ENCODE peak calls at places on chromosome 6, in five cellular contexts. X, O, T, R and D are unnamed samples. For H3K4me1, the result is how much of the 10 kb centered on the place peaks cover.

GRCh38 chr6:125262026-125263013 is 39.4 kb downstream of the HDDC2 start:
- DNase-seq in X (no peak), O (no peak), T (no peak), R (no peak), D (no peak)

GRCh38 chr6:106477790-106478189 is 117.3 kb downstream of the CRYBG1 start:
- DNase-seq in X (peak), O (no peak), T (no peak), R (no peak), D (no peak)

GRCh38 chr6:31826793-31827285 is 699 bp upstream of the HSPA1B start:
- DNase-seq in X (peak), O (peak), T (peak), R (peak), D (peak)

GRCh38 chr6:52362443-52363221 is 681 bp downstream of the PAQR8 start:
- DNase-seq in X (peak), O (peak), T (no peak), R (peak), D (peak)

GRCh38 chr6:149138093-149138492 is 179.4 kb upstream of the TAB2 start:
- DNase-seq in X (no peak), O (no peak), T (no peak), R (no peak), D (no peak)

GRCh38 chr6:4371207-4371921 is 236.0 kb upstream of the ECI2 start:
- DNase-seq in X (no peak), O (no peak), T (no peak), R (no peak), D (no peak)

GRCh38 chr6:116370328-116370716 is 425 bp upstream of the DSE start:
- DNase-seq in X (no peak), O (no peak), T (no peak), R (no peak), D (no peak)

GRCh38 chr6:136092897-136093296 is 157.2 kb downstream of the MTFR2 start:
- DNase-seq in X (no peak), O (no peak), T (no peak), R (no peak), D (no peak)

GRCh38 chr6:144340541-144341371 is 55.6 kb downstream of the UTRN start:
- DNase-seq in X (no peak), O (no peak), T (no peak), R (no peak), D (no peak)

DNA sequence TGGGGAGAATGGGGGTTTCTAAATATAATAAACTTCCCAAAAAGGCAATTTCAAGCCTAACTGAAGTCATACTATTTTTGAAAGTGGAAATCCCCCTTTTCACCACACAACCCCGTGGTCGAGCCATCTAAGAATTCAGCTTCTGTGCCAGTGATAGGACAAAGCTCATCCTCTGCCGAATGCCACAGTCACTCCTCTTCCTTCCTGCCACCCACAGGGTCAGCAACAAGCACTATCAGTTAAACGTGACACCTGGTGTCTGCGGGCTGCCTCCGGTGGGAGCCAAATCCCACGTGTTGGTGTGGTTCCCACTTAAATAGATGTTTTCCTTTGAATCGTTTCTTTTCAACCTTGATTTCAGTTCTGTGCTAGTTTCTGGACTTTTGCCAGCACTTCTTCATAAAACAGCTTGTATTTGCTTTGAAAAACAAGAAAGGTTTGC is 60.7 kb downstream of the TNFAIP3 start:
- DNase-seq in X (no peak), O (no peak), T (no peak), R (no peak), D (no peak)
- TF ChIP-seq POLR2A in X (no peak), O (no peak), T (no peak), R (no peak), D (no peak)

DNA sequence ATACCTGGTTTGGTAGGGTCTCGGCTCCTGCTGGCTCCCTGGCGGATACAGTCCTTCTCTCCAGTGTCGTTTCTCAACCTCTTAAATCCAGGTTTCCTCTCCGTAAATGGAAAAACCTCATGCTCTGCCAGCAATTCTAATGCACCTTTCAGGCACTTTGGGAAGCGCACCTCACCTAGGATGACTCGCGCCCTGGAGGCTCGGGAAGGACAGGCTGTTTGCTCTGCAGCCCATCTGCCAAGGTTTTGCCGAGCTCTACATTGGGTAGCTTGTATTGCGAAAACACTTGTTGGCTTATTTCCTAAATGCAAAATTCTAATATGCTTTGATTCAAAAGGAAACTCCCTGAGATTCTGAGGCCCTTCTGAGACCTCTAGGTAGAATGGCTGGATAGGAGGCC is 102.6 kb upstream of the MLN start:
- DNase-seq in X (no peak), O (no peak), T (no peak), R (no peak), D (no peak)
- H3K4me1 ChIP-seq in X (under half), O (under half), T (under half), R (under half), D (under half)

GRCh38 chr6:79230149-79230548 is 4.3 kb downstream of the HMGN3 start:
- DNase-seq in X (no peak), O (no peak), T (no peak), R (no peak), D (no peak)

GRCh38 chr6:79234150-79235022 is at the start of gene HMGN3:
- DNase-seq in X (peak), O (peak), T (peak), R (peak), D (peak)

GRCh38 chr6:79231101-79231500 is 3.4 kb downstream of the HMGN3 start:
- DNase-seq in X (no peak), O (no peak), T (no peak), R (no peak), D (no peak)

GRCh38 chr6:79232696-79233462 is 1.6 kb downstream of the HMGN3 start:
- DNase-seq in X (no peak), O (no peak), T (no peak), R (no peak), D (no peak)

GRCh38 chr6:79233611-79234149 is 802 bp downstream of the HMGN3 start:
- DNase-seq in X (peak), O (peak), T (peak), R (peak), D (peak)
- TF ChIP-seq POLR2A in X (peak), O (peak), T (peak), R (peak), D (peak)

GRCh38 chr6:15431762-15432495 is 186.1 kb downstream of the JARID2 start:
- DNase-seq in X (peak), O (no peak), T (no peak), R (no peak), D (no peak)

GRCh38 chr6:15430947-15431405 is 185.1 kb downstream of the JARID2 start:
- DNase-seq in X (no peak), O (no peak), T (no peak), R (no peak), D (no peak)

GRCh38 chr6:15429146-15430110 is 183.6 kb downstream of the JARID2 start:
- DNase-seq in X (no peak), O (no peak), T (no peak), R (no peak), D (no peak)

GRCh38 chr6:15427360-15428070 is 181.6 kb downstream of the JARID2 start:
- DNase-seq in X (no peak), O (no peak), T (no peak), R (no peak), D (no peak)

GRCh38 chr6:15430181-15430580 is 184.3 kb downstream of the JARID2 start:
- DNase-seq in X (no peak), O (no peak), T (no peak), R (no peak), D (no peak)
- H3K4me1 ChIP-seq in X (under half), O (under half), T (under half), R (under half), D (under half)